ENCODE peak calls at places on chromosomes 3 and 15, in seven cellular contexts. L is glutamatergic neuron, Y is ovary, M is lower leg skin, P is heart left ventricle, E is neural progenitor cell, N is esophagus muscularis mucosa. S is an unnamed sample.

GRCh38 chr3:170062769-170063168 is 25.0 kb downstream of the GPR160 start:
- DNase-seq in Y (no peak), M (no peak), E (no peak), L (no peak), N (no peak), P (no peak), S (no peak)

GRCh38 chr15:50458713-50459112 is 34.5 kb downstream of the USP8 start:
- DNase-seq in L (no peak), P (no peak), E (no peak), Y (no peak), N (no peak), M (no peak), S (no peak)

GRCh38 chr15:83897037-83897436 is 243.1 kb downstream of the ADAMTSL3 start:
- DNase-seq in N (no peak), P (no peak), M (no peak), L (no peak), E (no peak), Y (no peak), S (no peak)

GRCh38 chr3:30518201-30518864 is 88.1 kb upstream of the TGFBR2 start:
- DNase-seq in L (no peak), Y (peak; percentile 46), M (no peak), N (no peak), E (no peak), P (peak; percentile 33), S (no peak)

GRCh38 chr3:76550522-76551201 is 489.2 kb upstream of the ROBO2 start:
- DNase-seq in E (no peak), N (no peak), P (no peak), Y (no peak), M (no peak), L (no peak), S (no peak)

GRCh38 chr3:81452406-81452805 is 309.0 kb downstream of the GBE1 start:
- DNase-seq in L (no peak), M (no peak), Y (no peak), P (no peak), E (no peak), N (no peak), S (no peak)

GRCh38 chr3:134426660-134427181 is 52.5 kb upstream of the AMOTL2 start:
- DNase-seq in E (no peak), Y (no peak), M (no peak), N (no peak), P (no peak), L (no peak), S (no peak)

GRCh38 chr3:13475871-13476590 is 4.1 kb upstream of the HDAC11 start:
- DNase-seq in N (no peak), Y (no peak), M (no peak), P (no peak), E (no peak), L (no peak), S (no peak)

GRCh38 chr3:53633197-53633787 is 138.9 kb downstream of the CACNA1D start:
- DNase-seq in N (peak; percentile 39), L (no peak), M (no peak), P (no peak), E (no peak), Y (no peak), S (no peak)

GRCh38 chr3:56610669-56611335 is 53.8 kb downstream of the CCDC66 start:
- DNase-seq in Y (no peak), L (no peak), M (no peak), P (peak; percentile 36), E (no peak), N (peak; percentile 70), S (no peak)

GRCh38 chr15:53522878-53523455 is 236.5 kb downstream of the WDR72 start:
- DNase-seq in N (no peak), E (peak; percentile 22), P (no peak), L (no peak), Y (no peak), M (no peak), S (peak; percentile 30)

GRCh38 chr3:31105438-31106077 is 211.1 kb upstream of the GADL1 start:
- DNase-seq in E (no peak), L (no peak), P (no peak), M (no peak), N (no peak), Y (no peak), S (no peak)

GRCh38 chr3:44511238-44511567 is 33.7 kb upstream of the ZNF445 start:
- DNase-seq in M (no peak), Y (no peak), E (peak; percentile 19), P (no peak), L (no peak), N (no peak), S (no peak)

GRCh38 chr15:52008698-52009434 is 10.2 kb upstream of the MAPK6 start:
- DNase-seq in Y (no peak), L (no peak), P (no peak), N (no peak), E (no peak), M (no peak), S (no peak)

GRCh38 chr15:80274554-80274953 is 22.5 kb upstream of the CTXND1 start:
- DNase-seq in P (no peak), L (no peak), M (no peak), N (no peak), Y (no peak), E (no peak), S (no peak)

GRCh38 chr3:53045107-53045783 is 628 bp downstream of the SFMBT1 start:
- DNase-seq in M (no peak), E (peak; percentile 87), N (no peak), P (peak; percentile 65), L (peak; percentile 56), Y (peak; percentile 52), S (peak; percentile 72)

GRCh38 chr3:143182861-143183667 is 63.5 kb downstream of the CHST2 start:
- DNase-seq in N (no peak), Y (no peak), P (no peak), L (no peak), M (no peak), E (no peak), S (no peak)

GRCh38 chr3:50484681-50485263 is 18.7 kb downstream of the CACNA2D2 start:
- DNase-seq in L (peak; percentile 62), P (no peak), M (no peak), N (no peak), Y (no peak), E (no peak), S (no peak)

DNA sequence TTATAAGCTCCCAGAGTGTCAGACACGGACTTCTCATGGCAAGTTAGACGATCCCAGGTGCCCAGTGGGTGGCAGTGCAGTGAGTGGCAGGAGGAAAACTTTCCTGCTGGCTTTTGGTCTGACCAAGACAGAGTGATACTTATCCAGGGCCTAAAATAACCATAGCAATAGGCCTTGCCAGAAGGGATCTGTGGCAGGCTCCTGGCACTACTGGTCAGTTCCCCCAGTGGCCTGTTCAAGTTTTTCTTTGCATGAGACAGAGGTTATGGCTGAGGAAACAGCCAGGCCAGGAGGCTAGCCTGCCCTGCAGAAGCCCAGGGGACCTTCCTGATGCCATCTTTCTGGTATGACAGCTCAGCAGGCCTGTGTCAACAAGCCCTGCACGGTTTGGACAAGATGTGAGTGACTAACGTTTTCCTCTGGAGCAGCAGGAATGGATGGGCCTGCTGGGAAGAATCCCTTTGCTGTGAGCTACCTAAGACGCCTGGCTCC is 17.9 kb downstream of the SCG5 start:
- DNase-seq in E (no peak), L (no peak), P (no peak), M (no peak), Y (no peak), N (peak; percentile 78), S (peak; percentile 24)
- TF ChIP-seq CTCF in E (no peak), L (no peak), P (no peak), M (no peak), Y (no peak), N (no peak), S (no peak)

GRCh38 chr15:45858491-45858890 is 223.7 kb downstream of the SQOR start:
- DNase-seq in P (no peak), Y (no peak), M (no peak), N (no peak), E (no peak), L (no peak), S (no peak)

GRCh38 chr15:45857295-45857694 is 222.5 kb downstream of the SQOR start:
- DNase-seq in P (no peak), E (no peak), Y (no peak), M (no peak), N (no peak), L (no peak), S (no peak)

GRCh38 chr15:45855907-45856579 is 221.2 kb downstream of the SQOR start:
- DNase-seq in N (no peak), E (no peak), L (no peak), P (no peak), Y (no peak), M (no peak), S (no peak)

GRCh38 chr15:45855210-45855906 is 220.5 kb downstream of the SQOR start:
- DNase-seq in P (no peak), Y (no peak), L (no peak), M (no peak), N (no peak), E (no peak), S (no peak)

DNA sequence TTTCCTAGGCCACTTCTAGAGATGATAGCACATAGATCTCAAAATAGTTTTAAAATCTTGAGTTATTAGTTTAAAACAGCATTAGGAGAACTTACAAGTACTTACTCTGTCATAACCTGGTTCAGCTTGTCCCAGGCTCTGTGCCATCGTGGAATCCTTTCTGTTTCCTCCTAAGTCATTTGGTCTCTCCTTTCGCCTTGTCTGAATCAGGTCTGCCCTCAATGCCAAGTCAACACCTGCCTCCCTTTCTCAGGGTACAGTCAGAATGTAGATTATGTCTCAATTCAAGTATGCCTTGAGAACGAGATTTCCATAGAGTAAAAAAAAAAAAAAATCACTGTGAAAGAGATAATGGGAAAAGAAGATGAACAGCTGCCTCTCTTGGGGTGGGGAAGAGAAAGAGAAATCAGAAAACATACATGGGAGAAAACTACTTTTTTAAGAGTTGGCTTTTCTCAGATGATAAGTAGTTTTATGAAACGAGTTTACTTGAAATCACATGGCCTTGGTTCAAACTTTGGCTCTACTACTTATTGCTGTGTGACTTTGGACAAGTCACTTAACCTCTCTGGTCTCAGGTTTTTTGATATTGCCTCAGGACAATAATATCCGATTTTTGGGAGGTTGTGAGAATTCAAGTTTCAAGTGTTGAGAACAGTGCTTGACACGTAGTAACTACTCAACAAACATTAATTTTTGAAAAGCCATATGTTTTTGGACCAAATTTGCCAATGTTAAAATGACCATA is 219.8 kb downstream of the SQOR start:
- DNase-seq in L (no peak), E (no peak), M (no peak), P (no peak), Y (no peak), N (no peak), S (no peak)
- TF ChIP-seq CTCF in L (no peak), E (no peak), M (no peak), P (no peak), Y (no peak), N (no peak), S (no peak)

DNA sequence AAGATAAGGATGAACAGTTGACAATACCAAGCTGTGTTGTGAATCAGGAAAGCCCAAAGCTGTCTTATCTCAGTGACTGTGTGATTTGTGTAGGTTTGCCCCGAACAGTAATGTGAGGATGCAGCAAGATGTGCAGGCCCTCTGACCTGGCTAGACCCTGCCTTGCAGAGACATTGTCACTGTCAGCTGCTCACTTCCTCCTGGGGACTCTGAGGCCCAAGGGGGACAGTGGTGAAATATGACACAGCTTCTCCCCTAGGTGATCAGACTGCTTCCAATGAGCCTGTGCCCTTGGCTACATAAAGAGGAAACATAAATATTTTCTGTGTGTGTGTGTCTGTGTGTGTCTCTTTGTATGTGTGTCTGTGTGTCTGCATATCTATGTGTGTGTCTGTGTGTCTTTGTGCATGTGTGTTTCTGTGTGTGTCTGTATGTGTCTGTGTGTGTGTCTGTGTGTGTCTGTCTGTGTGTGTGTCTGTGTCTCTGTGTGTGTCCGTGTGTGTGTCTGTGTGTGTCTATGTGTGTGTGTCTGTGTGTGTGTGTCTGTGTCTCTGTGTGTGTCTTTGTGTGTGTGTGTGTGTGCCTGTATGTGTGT is 21.7 kb downstream of the LRRK1 start:
- DNase-seq in P (no peak), E (no peak), N (peak; percentile 88), L (no peak), M (no peak), Y (no peak), S (no peak)
- TF ChIP-seq CTCF in P (no peak), E (no peak), N (no peak), L (no peak), M (no peak), Y (no peak), S (no peak)

GRCh38 chr15:62848631-62849050 is 193.9 kb upstream of the TPM1 start:
- DNase-seq in Y (no peak), M (peak; percentile 50), N (no peak), P (no peak), E (no peak), L (no peak), S (no peak)
- TF ChIP-seq CTCF in Y (no peak), M (no peak), N (peak; percentile 35), P (no peak), E (peak; percentile 3), L (no peak), S (no peak)

S was measured in nephron progenitor cell.